ENCODE peak calls at places on chromosomes 12 and 14, in four cellular contexts. G is stimulated activated CD4-positive, alpha-beta T cell treated with anti-CD3 and anti-CD28 coated beads, Interleukin-15, amount 100 ng/mL, for 24 hours; W is left ventricle myocardium inferior; A is fibroblast of mammary gland. O is an unnamed sample.

GRCh38 chr12:79634957-79635471 is 55.8 kb downstream of the PAWR start:
- DNase-seq in G (no peak), W (no peak), A (peak), O (no peak)

GRCh38 chr12:69513297-69513696 is 43.1 kb downstream of the FRS2 start:
- DNase-seq in G (no peak), W (no peak), A (no peak), O (no peak)

GRCh38 chr12:26773313-26774104 is 59.5 kb downstream of the ITPR2 start:
- DNase-seq in G (no peak), W (no peak), A (no peak), O (no peak)

GRCh38 chr12:111248221-111248620 is 120.7 kb downstream of the PHETA1 start:
- DNase-seq in G (no peak), W (no peak), A (peak), O (no peak)

GRCh38 chr14:56730468-56731145 is 79.7 kb downstream of the OTX2 start:
- DNase-seq in G (no peak), W (no peak), A (no peak), O (no peak)

GRCh38 chr12:46667547-46667946 is 158.2 kb downstream of the SLC38A4 start:
- DNase-seq in G (no peak), W (no peak), A (peak), O (no peak)

GRCh38 chr14:59028476-59029202 is 159.8 kb upstream of the DAAM1 start:
- DNase-seq in G (peak), W (peak), A (peak), O (no peak)

GRCh38 chr12:104485651-104486341 is 29.0 kb downstream of the CHST11 start:
- DNase-seq in G (peak), W (no peak), A (no peak), O (no peak)

GRCh38 chr14:76287063-76287462 is 88.9 kb upstream of the ESRRB start:
- DNase-seq in G (no peak), W (no peak), A (no peak), O (no peak)

GRCh38 chr12:46921048-46921753 is 95.4 kb upstream of the SLC38A4 start:
- DNase-seq in G (no peak), W (no peak), A (peak), O (no peak)

GRCh38 chr12:29517265-29517664 is 19.8 kb upstream of the OVCH1 start:
- DNase-seq in G (no peak), W (no peak), A (no peak), O (no peak)

GRCh38 chr14:39372656-39373055 is 59.6 kb downstream of the FBXO33 start:
- DNase-seq in G (no peak), W (no peak), A (peak), O (no peak)

GRCh38 chr14:56115471-56115870 is 2.7 kb upstream of the PELI2 start:
- DNase-seq in G (no peak), W (no peak), A (no peak), O (no peak)

GRCh38 chr12:27491226-27491625 is 32.8 kb upstream of the PPFIBP1 start:
- DNase-seq in G (no peak), W (no peak), A (no peak), O (no peak)

O was measured in osteocyte.